ENCODE peak calls at places on chromosomes 6 and 20, in ten cellular contexts. One of them, this sample, is unnamed.

GRCh38 chr6:47103931-47104330 is 61.8 kb upstream of the ADGRF1 start:
- DNase-seq in dermis microvascular lymphatic vessel endothelial cell: no peak
- DNase-seq in fibroblast of the conjunctiva: no peak
- DNase-seq in fibroblast of lung: no peak
- DNase-seq in bronchial epithelial cell: peak
- DNase-seq in WTC11: no peak
- DNase-seq in activated CD8-positive, alpha-beta memory T cell treated with anti-CD3 and anti-CD28 coated beads, Interleukin-2, amount 10 ng/mL, durations not matched to agents 7 days and 5 days: no peak
- DNase-seq in Caco-2: no peak
- DNase-seq in neural crest cell: no peak
- DNase-seq in heart right ventricle: no peak
- DNase-seq in this sample: no peak

GRCh38 chr6:1379810-1380198 is 9.6 kb upstream of the FOXF2 start:
- DNase-seq in fibroblast of the conjunctiva: no peak
- DNase-seq in WTC11: no peak
- DNase-seq in neural crest cell: no peak
- DNase-seq in Caco-2: no peak
- DNase-seq in bronchial epithelial cell: no peak
- DNase-seq in activated CD8-positive, alpha-beta memory T cell treated with anti-CD3 and anti-CD28 coated beads, Interleukin-2, amount 10 ng/mL, durations not matched to agents 7 days and 5 days: no peak
- DNase-seq in heart right ventricle: no peak
- DNase-seq in fibroblast of lung: no peak
- DNase-seq in dermis microvascular lymphatic vessel endothelial cell: no peak
- DNase-seq in this sample: no peak

GRCh38 chr6:138526822-138527235 is 27.5 kb upstream of the NHSL1 start:
- DNase-seq in Caco-2: no peak
- DNase-seq in fibroblast of the conjunctiva: no peak
- DNase-seq in neural crest cell: peak
- DNase-seq in activated CD8-positive, alpha-beta memory T cell treated with anti-CD3 and anti-CD28 coated beads, Interleukin-2, amount 10 ng/mL, durations not matched to agents 7 days and 5 days: no peak
- DNase-seq in fibroblast of lung: peak
- DNase-seq in heart right ventricle: no peak
- DNase-seq in WTC11: no peak
- DNase-seq in bronchial epithelial cell: no peak
- DNase-seq in dermis microvascular lymphatic vessel endothelial cell: no peak
- DNase-seq in this sample: no peak

GRCh38 chr6:37936909-37937308 is 117.4 kb downstream of the ZFAND3 start:
- DNase-seq in fibroblast of lung: peak
- DNase-seq in Caco-2: no peak
- DNase-seq in bronchial epithelial cell: no peak
- DNase-seq in heart right ventricle: no peak
- DNase-seq in activated CD8-positive, alpha-beta memory T cell treated with anti-CD3 and anti-CD28 coated beads, Interleukin-2, amount 10 ng/mL, durations not matched to agents 7 days and 5 days: no peak
- DNase-seq in WTC11: no peak
- DNase-seq in fibroblast of the conjunctiva: no peak
- DNase-seq in dermis microvascular lymphatic vessel endothelial cell: no peak
- DNase-seq in neural crest cell: no peak
- DNase-seq in this sample: no peak

GRCh38 chr6:20826378-20826777 is 292.1 kb downstream of the CDKAL1 start:
- DNase-seq in heart right ventricle: no peak
- DNase-seq in neural crest cell: no peak
- DNase-seq in bronchial epithelial cell: peak
- DNase-seq in WTC11: no peak
- DNase-seq in activated CD8-positive, alpha-beta memory T cell treated with anti-CD3 and anti-CD28 coated beads, Interleukin-2, amount 10 ng/mL, durations not matched to agents 7 days and 5 days: no peak
- DNase-seq in fibroblast of the conjunctiva: no peak
- DNase-seq in Caco-2: no peak
- DNase-seq in fibroblast of lung: peak
- DNase-seq in dermis microvascular lymphatic vessel endothelial cell: no peak
- DNase-seq in this sample: no peak

GRCh38 chr6:27908017-27908416 is 4.2 kb downstream of the OR2B2 start:
- DNase-seq in WTC11: no peak
- DNase-seq in fibroblast of the conjunctiva: no peak
- DNase-seq in dermis microvascular lymphatic vessel endothelial cell: no peak
- DNase-seq in fibroblast of lung: no peak
- DNase-seq in activated CD8-positive, alpha-beta memory T cell treated with anti-CD3 and anti-CD28 coated beads, Interleukin-2, amount 10 ng/mL, durations not matched to agents 7 days and 5 days: no peak
- DNase-seq in bronchial epithelial cell: peak
- DNase-seq in neural crest cell: no peak
- DNase-seq in Caco-2: no peak
- DNase-seq in heart right ventricle: no peak
- DNase-seq in this sample: no peak

GRCh38 chr6:170273191-170273590 is 17.7 kb downstream of the DLL1 start:
- DNase-seq in dermis microvascular lymphatic vessel endothelial cell: no peak
- DNase-seq in fibroblast of lung: no peak
- DNase-seq in neural crest cell: no peak
- DNase-seq in heart right ventricle: no peak
- DNase-seq in WTC11: no peak
- DNase-seq in Caco-2: no peak
- DNase-seq in fibroblast of the conjunctiva: no peak
- DNase-seq in activated CD8-positive, alpha-beta memory T cell treated with anti-CD3 and anti-CD28 coated beads, Interleukin-2, amount 10 ng/mL, durations not matched to agents 7 days and 5 days: no peak
- DNase-seq in bronchial epithelial cell: no peak
- DNase-seq in this sample: no peak

GRCh38 chr20:40688129-40689099 is 622 bp downstream of the MAFB start:
- DNase-seq in fibroblast of lung: peak
- DNase-seq in activated CD8-positive, alpha-beta memory T cell treated with anti-CD3 and anti-CD28 coated beads, Interleukin-2, amount 10 ng/mL, durations not matched to agents 7 days and 5 days: no peak
- DNase-seq in Caco-2: no peak
- DNase-seq in heart right ventricle: no peak
- DNase-seq in dermis microvascular lymphatic vessel endothelial cell: no peak
- DNase-seq in WTC11: no peak
- DNase-seq in bronchial epithelial cell: no peak
- DNase-seq in fibroblast of the conjunctiva: no peak
- DNase-seq in neural crest cell: no peak
- DNase-seq in this sample: no peak

GRCh38 chr6:163662604-163663225 is 248.2 kb downstream of the QKI start:
- DNase-seq in activated CD8-positive, alpha-beta memory T cell treated with anti-CD3 and anti-CD28 coated beads, Interleukin-2, amount 10 ng/mL, durations not matched to agents 7 days and 5 days: no peak
- DNase-seq in heart right ventricle: no peak
- DNase-seq in Caco-2: no peak
- DNase-seq in fibroblast of lung: no peak
- DNase-seq in bronchial epithelial cell: no peak
- DNase-seq in neural crest cell: no peak
- DNase-seq in fibroblast of the conjunctiva: no peak
- DNase-seq in dermis microvascular lymphatic vessel endothelial cell: no peak
- DNase-seq in WTC11: no peak
- DNase-seq in this sample: no peak

GRCh38 chr6:125794342-125795137 is 3.8 kb downstream of the NCOA7 start:
- DNase-seq in bronchial epithelial cell: peak
- DNase-seq in fibroblast of lung: no peak
- DNase-seq in heart right ventricle: no peak
- DNase-seq in dermis microvascular lymphatic vessel endothelial cell: peak
- DNase-seq in activated CD8-positive, alpha-beta memory T cell treated with anti-CD3 and anti-CD28 coated beads, Interleukin-2, amount 10 ng/mL, durations not matched to agents 7 days and 5 days: no peak
- DNase-seq in WTC11: no peak
- DNase-seq in Caco-2: no peak
- DNase-seq in fibroblast of the conjunctiva: no peak
- DNase-seq in neural crest cell: no peak
- DNase-seq in this sample: no peak

GRCh38 chr20:37071481-37071911 is 24.3 kb downstream of the RBL1 start:
- DNase-seq in bronchial epithelial cell: peak
- DNase-seq in WTC11: no peak
- DNase-seq in fibroblast of lung: peak
- DNase-seq in heart right ventricle: no peak
- DNase-seq in neural crest cell: no peak
- DNase-seq in activated CD8-positive, alpha-beta memory T cell treated with anti-CD3 and anti-CD28 coated beads, Interleukin-2, amount 10 ng/mL, durations not matched to agents 7 days and 5 days: peak
- DNase-seq in fibroblast of the conjunctiva: peak
- DNase-seq in dermis microvascular lymphatic vessel endothelial cell: no peak
- DNase-seq in Caco-2: no peak
- DNase-seq in this sample: no peak

This sample was measured in mucosa of gallbladder.